ENCODE peak calls at places on chromosomes 5 and 9, in nine cellular contexts. U is heart right ventricle, T is hepatocyte, I is neuronal stem cell, O is H1, G is pancreas, C is heart left ventricle, S is testis, X is esophagus squamous epithelium. Z is an unnamed sample.

GRCh38 chr9:107178302-107178701 is 104.8 kb upstream of the RAD23B start:
- DNase-seq in C (no peak), T (no peak), U (no peak), O (no peak), S (no peak), G (no peak), I (no peak), X (no peak), Z (no peak)

GRCh38 chr5:15837584-15838289 is 337.8 kb downstream of the FBXL7 start:
- DNase-seq in I (no peak), X (no peak), O (no peak), T (no peak), S (no peak), U (no peak), G (no peak), C (no peak), Z (no peak)

GRCh38 chr5:68182534-68182933 is 33.0 kb upstream of the PIK3R1 start:
- DNase-seq in O (no peak), T (no peak), I (no peak), C (no peak), U (no peak), G (no peak), X (no peak), S (no peak), Z (no peak)

GRCh38 chr5:5042786-5043185 is 97.3 kb upstream of the ADAMTS16 start:
- DNase-seq in G (no peak), O (no peak), U (no peak), T (no peak), S (no peak), X (no peak), C (no peak), I (no peak), Z (no peak)

GRCh38 chr5:180259260-180259611 is 32.6 kb downstream of the MAPK9 start:
- DNase-seq in O (no peak), X (no peak), C (no peak), T (no peak), I (no peak), U (no peak), G (no peak), S (no peak), Z (no peak)

GRCh38 chr9:134181648-134182034 is 17.3 kb upstream of the RNU6ATAC start:
- DNase-seq in T (no peak), G (peak), U (no peak), S (no peak), C (no peak), X (no peak), I (no peak), O (no peak), Z (no peak)

GRCh38 chr9:37454238-37454637 is 11.0 kb downstream of the ZBTB5 start:
- DNase-seq in X (no peak), I (no peak), G (no peak), U (no peak), S (no peak), O (no peak), T (no peak), C (no peak), Z (no peak)

GRCh38 chr5:172872997-172873491 is 39.0 kb downstream of the ERGIC1 start:
- DNase-seq in T (peak), U (peak), X (no peak), O (no peak), S (peak), C (peak), G (peak), I (no peak), Z (peak)

GRCh38 chr5:66828551-66829421 is 232.6 kb downstream of the MAST4 start:
- DNase-seq in S (peak), X (peak), O (peak), I (peak), U (peak), T (peak), C (peak), G (no peak), Z (peak)

GRCh38 chr5:77080905-77081304 is 6.2 kb downstream of the ZBED3 start:
- DNase-seq in O (no peak), G (no peak), I (no peak), C (no peak), U (no peak), X (no peak), S (no peak), T (no peak), Z (no peak)

GRCh38 chr5:77073667-77074066 is 13.4 kb downstream of the ZBED3 start:
- DNase-seq in T (no peak), O (no peak), I (no peak), C (no peak), S (no peak), X (no peak), G (no peak), U (no peak), Z (no peak)

GRCh38 chr5:77076961-77077820 is 9.9 kb downstream of the ZBED3 start:
- DNase-seq in C (peak), O (peak), U (peak), T (peak), G (peak), X (no peak), S (peak), I (peak), Z (peak)

GRCh38 chr5:77074745-77075144 is 12.3 kb downstream of the ZBED3 start:
- DNase-seq in O (no peak), G (no peak), I (no peak), S (no peak), T (no peak), C (no peak), U (no peak), X (no peak), Z (no peak)

GRCh38 chr5:77077821-77078176 is 9.3 kb downstream of the ZBED3 start:
- DNase-seq in C (no peak), T (no peak), X (no peak), I (no peak), G (no peak), S (no peak), O (no peak), U (no peak), Z (no peak)
- H3K4me3 ChIP-seq in C (peak), T (no peak), X (peak), I (peak), G (no peak), S (peak), O (peak), U (peak), Z (no peak)

DNA sequence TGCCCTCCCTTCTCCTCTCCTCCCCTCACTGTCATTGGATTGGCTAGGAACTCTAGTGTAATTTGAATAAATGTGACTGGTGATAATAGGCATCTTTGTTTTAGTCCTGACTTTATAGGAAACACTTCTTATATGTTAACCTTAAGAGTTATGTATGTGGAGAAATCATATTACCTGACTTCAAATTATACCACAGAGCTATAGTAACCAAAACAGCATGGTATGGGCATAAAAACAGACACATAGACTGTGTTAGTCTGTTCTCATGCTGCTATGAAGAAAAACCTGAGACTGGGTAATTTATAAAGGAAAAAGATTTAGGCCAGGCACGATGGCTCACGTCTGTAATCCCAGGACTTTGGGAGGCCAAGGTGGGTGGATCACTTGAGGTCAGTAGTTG is 9.4 kb downstream of the MRRF start:
- DNase-seq in U (no peak), T (no peak), O (no peak), X (no peak), C (no peak), I (no peak), S (no peak), G (no peak), Z (no peak)
- H3K27ac ChIP-seq in U (no peak), T (no peak), O (no peak), X (no peak), C (no peak), I (no peak), S (no peak), G (no peak), Z (no peak)

GRCh38 chr9:14316574-14317304 is 2.8 kb upstream of the NFIB start:
- DNase-seq in X (no peak), T (no peak), S (no peak), G (no peak), U (no peak), C (no peak), I (no peak), O (no peak), Z (peak)
- H3K4me3 ChIP-seq in X (peak), T (no peak), S (peak), G (no peak), U (peak), C (peak), I (no peak), O (peak), Z (no peak)

GRCh38 chr5:138369249-138369648 is 16.8 kb downstream of the KDM3B start:
- DNase-seq in O (no peak), T (no peak), I (no peak), U (no peak), G (no peak), X (no peak), C (no peak), S (no peak), Z (no peak)
- H3K27ac ChIP-seq in O (no peak), T (no peak), I (no peak), U (no peak), G (no peak), X (no peak), C (peak), S (no peak), Z (no peak)